ENCODE peak calls at places on chromosomes 12 and 14, in six cellular contexts. One of them, this sample, is unnamed.

GRCh38 chr14:24368562-24369252 is 723 bp downstream of the NFATC4 start:
- DNase-seq in NCI-H774: no peak
- DNase-seq in heart left ventricle: peak
- DNase-seq in NCI-H2171 treated with DMSO at 0.1 percent for 48 hours: peak
- DNase-seq in thoracic aorta: no peak
- DNase-seq in RPMI8226: no peak
- DNase-seq in this sample: peak

GRCh38 chr14:56273151-56273550 is 154.9 kb downstream of the PELI2 start:
- DNase-seq in NCI-H774: no peak
- DNase-seq in heart left ventricle: no peak
- DNase-seq in NCI-H2171 treated with DMSO at 0.1 percent for 48 hours: no peak
- DNase-seq in thoracic aorta: no peak
- DNase-seq in RPMI8226: no peak
- DNase-seq in this sample: peak

GRCh38 chr12:69837191-69838085 is 12.4 kb downstream of the MYRFL start:
- DNase-seq in NCI-H774: no peak
- DNase-seq in heart left ventricle: no peak
- DNase-seq in NCI-H2171 treated with DMSO at 0.1 percent for 48 hours: no peak
- DNase-seq in thoracic aorta: no peak
- DNase-seq in RPMI8226: no peak
- DNase-seq in this sample: no peak

GRCh38 chr12:45336331-45336730 is 120.4 kb downstream of the ANO6 start:
- DNase-seq in NCI-H774: no peak
- DNase-seq in heart left ventricle: no peak
- DNase-seq in NCI-H2171 treated with DMSO at 0.1 percent for 48 hours: no peak
- DNase-seq in thoracic aorta: no peak
- DNase-seq in RPMI8226: no peak
- DNase-seq in this sample: peak

GRCh38 chr12:51269174-51270066 is 795 bp downstream of the SMAGP start:
- DNase-seq in NCI-H774: peak
- DNase-seq in heart left ventricle: peak
- DNase-seq in NCI-H2171 treated with DMSO at 0.1 percent for 48 hours: peak
- DNase-seq in thoracic aorta: no peak
- DNase-seq in RPMI8226: peak
- DNase-seq in this sample: no peak

GRCh38 chr12:56242986-56243385 is 13.1 kb downstream of the SLC39A5 start:
- DNase-seq in NCI-H774: no peak
- DNase-seq in heart left ventricle: no peak
- DNase-seq in NCI-H2171 treated with DMSO at 0.1 percent for 48 hours: no peak
- DNase-seq in thoracic aorta: no peak
- DNase-seq in RPMI8226: no peak
- DNase-seq in this sample: no peak

GRCh38 chr12:26642361-26642760 is 190.6 kb downstream of the ITPR2 start:
- DNase-seq in NCI-H774: no peak
- DNase-seq in heart left ventricle: no peak
- DNase-seq in NCI-H2171 treated with DMSO at 0.1 percent for 48 hours: no peak
- DNase-seq in thoracic aorta: no peak
- DNase-seq in RPMI8226: no peak
- DNase-seq in this sample: no peak

GRCh38 chr14:37595809-37596595 is 573 bp downstream of the TTC6 start:
- DNase-seq in NCI-H774: peak
- DNase-seq in heart left ventricle: no peak
- DNase-seq in NCI-H2171 treated with DMSO at 0.1 percent for 48 hours: peak
- DNase-seq in thoracic aorta: no peak
- DNase-seq in RPMI8226: peak
- DNase-seq in this sample: no peak

GRCh38 chr12:109393437-109394345 is 46.0 kb downstream of the MYO1H start:
- DNase-seq in NCI-H774: peak
- DNase-seq in heart left ventricle: peak
- DNase-seq in NCI-H2171 treated with DMSO at 0.1 percent for 48 hours: peak
- DNase-seq in thoracic aorta: no peak
- DNase-seq in RPMI8226: peak
- DNase-seq in this sample: peak

GRCh38 chr12:111446044-111446581 is 40.4 kb downstream of the SH2B3 start:
- DNase-seq in NCI-H774: peak
- DNase-seq in heart left ventricle: peak
- DNase-seq in NCI-H2171 treated with DMSO at 0.1 percent for 48 hours: peak
- DNase-seq in thoracic aorta: no peak
- DNase-seq in RPMI8226: no peak
- DNase-seq in this sample: no peak

GRCh38 chr12:9798008-9798619 is 29.2 kb upstream of the KLRF1 start:
- DNase-seq in NCI-H774: peak
- DNase-seq in heart left ventricle: no peak
- DNase-seq in NCI-H2171 treated with DMSO at 0.1 percent for 48 hours: no peak
- DNase-seq in thoracic aorta: no peak
- DNase-seq in RPMI8226: peak
- DNase-seq in this sample: no peak

GRCh38 chr12:18414671-18415070 is 153.4 kb downstream of the PIK3C2G start:
- DNase-seq in NCI-H774: no peak
- DNase-seq in heart left ventricle: no peak
- DNase-seq in NCI-H2171 treated with DMSO at 0.1 percent for 48 hours: no peak
- DNase-seq in thoracic aorta: no peak
- DNase-seq in RPMI8226: no peak
- DNase-seq in this sample: no peak

GRCh38 chr12:54830199-54830598 is 24.1 kb upstream of the MUCL1 start:
- DNase-seq in NCI-H774: no peak
- DNase-seq in heart left ventricle: no peak
- DNase-seq in NCI-H2171 treated with DMSO at 0.1 percent for 48 hours: no peak
- DNase-seq in thoracic aorta: no peak
- DNase-seq in RPMI8226: no peak
- DNase-seq in this sample: no peak

GRCh38 chr12:120367924-120368788 is 808 bp downstream of the MSI1 start:
- DNase-seq in NCI-H774: no peak
- DNase-seq in heart left ventricle: peak
- DNase-seq in NCI-H2171 treated with DMSO at 0.1 percent for 48 hours: peak
- DNase-seq in thoracic aorta: no peak
- DNase-seq in RPMI8226: no peak
- DNase-seq in this sample: no peak

GRCh38 chr14:42806909-42807315 is 1200.2 kb downstream of the LRFN5 start:
- DNase-seq in NCI-H774: no peak
- DNase-seq in heart left ventricle: no peak
- DNase-seq in NCI-H2171 treated with DMSO at 0.1 percent for 48 hours: no peak
- DNase-seq in thoracic aorta: no peak
- DNase-seq in RPMI8226: no peak
- DNase-seq in this sample: no peak

GRCh38 chr12:43758247-43758727 is 303 bp downstream of the PUS7L start:
- DNase-seq in NCI-H774: no peak
- DNase-seq in heart left ventricle: peak
- DNase-seq in NCI-H2171 treated with DMSO at 0.1 percent for 48 hours: no peak
- DNase-seq in thoracic aorta: no peak
- DNase-seq in RPMI8226: peak
- DNase-seq in this sample: no peak

GRCh38 chr12:10189653-10190052 is 10.8 kb downstream of the TMEM52B start:
- DNase-seq in NCI-H774: no peak
- DNase-seq in heart left ventricle: no peak
- DNase-seq in NCI-H2171 treated with DMSO at 0.1 percent for 48 hours: no peak
- DNase-seq in thoracic aorta: no peak
- DNase-seq in RPMI8226: no peak
- DNase-seq in this sample: no peak

GRCh38 chr14:101474563-101475467 is 86.5 kb upstream of the DIO3 start:
- DNase-seq in NCI-H774: no peak
- DNase-seq in heart left ventricle: no peak
- DNase-seq in NCI-H2171 treated with DMSO at 0.1 percent for 48 hours: no peak
- DNase-seq in thoracic aorta: no peak
- DNase-seq in RPMI8226: no peak
- DNase-seq in this sample: no peak

GRCh38 chr12:5305425-5305824 is 126.5 kb upstream of the NTF3 start:
- DNase-seq in NCI-H774: no peak
- DNase-seq in heart left ventricle: no peak
- DNase-seq in NCI-H2171 treated with DMSO at 0.1 percent for 48 hours: no peak
- DNase-seq in thoracic aorta: no peak
- DNase-seq in RPMI8226: no peak
- DNase-seq in this sample: no peak

GRCh38 chr14:104499784-104500496 is 79.6 kb upstream of the C14orf180 start:
- DNase-seq in NCI-H774: no peak
- DNase-seq in heart left ventricle: no peak
- DNase-seq in NCI-H2171 treated with DMSO at 0.1 percent for 48 hours: no peak
- DNase-seq in thoracic aorta: no peak
- DNase-seq in RPMI8226: no peak
- DNase-seq in this sample: no peak

GRCh38 chr12:47343684-47344567 is 264.2 kb upstream of the AMIGO2 start:
- DNase-seq in NCI-H774: no peak
- DNase-seq in heart left ventricle: no peak
- DNase-seq in NCI-H2171 treated with DMSO at 0.1 percent for 48 hours: no peak
- DNase-seq in thoracic aorta: no peak
- DNase-seq in RPMI8226: no peak
- DNase-seq in this sample: peak

GRCh38 chr12:109463776-109464175 is 13.3 kb downstream of the KCTD10 start:
- DNase-seq in NCI-H774: no peak
- DNase-seq in heart left ventricle: no peak
- DNase-seq in NCI-H2171 treated with DMSO at 0.1 percent for 48 hours: no peak
- DNase-seq in thoracic aorta: no peak
- DNase-seq in RPMI8226: no peak
- DNase-seq in this sample: no peak

GRCh38 chr14:59197695-59198262 is 9.3 kb downstream of the DAAM1 start:
- DNase-seq in NCI-H774: no peak
- DNase-seq in heart left ventricle: no peak
- DNase-seq in NCI-H2171 treated with DMSO at 0.1 percent for 48 hours: no peak
- DNase-seq in thoracic aorta: no peak
- DNase-seq in RPMI8226: no peak
- DNase-seq in this sample: no peak

GRCh38 chr12:51080136-51080535 is 3.3 kb downstream of the CSRNP2 start:
- DNase-seq in NCI-H774: no peak
- DNase-seq in heart left ventricle: no peak
- DNase-seq in NCI-H2171 treated with DMSO at 0.1 percent for 48 hours: no peak
- DNase-seq in thoracic aorta: no peak
- DNase-seq in RPMI8226: no peak
- DNase-seq in this sample: no peak

GRCh38 chr14:48251290-48251689 is 575.9 kb upstream of the MDGA2 start:
- DNase-seq in NCI-H774: no peak
- DNase-seq in heart left ventricle: no peak
- DNase-seq in NCI-H2171 treated with DMSO at 0.1 percent for 48 hours: no peak
- DNase-seq in thoracic aorta: no peak
- DNase-seq in RPMI8226: no peak
- DNase-seq in this sample: no peak

GRCh38 chr12:49664167-49664566 is 40.8 kb downstream of the PRPF40B start:
- DNase-seq in NCI-H774: no peak
- DNase-seq in heart left ventricle: no peak
- DNase-seq in NCI-H2171 treated with DMSO at 0.1 percent for 48 hours: no peak
- DNase-seq in thoracic aorta: no peak
- DNase-seq in RPMI8226: no peak
- DNase-seq in this sample: no peak

GRCh38 chr12:111785651-111786050 is 18.9 kb downstream of the ALDH2 start:
- DNase-seq in NCI-H774: no peak
- DNase-seq in heart left ventricle: no peak
- DNase-seq in NCI-H2171 treated with DMSO at 0.1 percent for 48 hours: no peak
- DNase-seq in thoracic aorta: no peak
- DNase-seq in RPMI8226: no peak
- DNase-seq in this sample: peak

GRCh38 chr14:89422181-89422951 is 5.3 kb upstream of the FOXN3 start:
- DNase-seq in NCI-H774: no peak
- DNase-seq in heart left ventricle: no peak
- DNase-seq in NCI-H2171 treated with DMSO at 0.1 percent for 48 hours: no peak
- DNase-seq in thoracic aorta: no peak
- DNase-seq in RPMI8226: no peak
- DNase-seq in this sample: no peak

This sample was measured in AG09309.